ENCODE peak calls at places on chromosomes 2 and 18, in five cellular contexts. A, X, M, F and V are unnamed samples.

GRCh38 chr2:3494984-3495666 is 24.2 kb downstream of the ADI1 start:
- DNase-seq in A (no peak), X (no peak), M (no peak), F (no peak), V (no peak)

GRCh38 chr2:112493048-112493447 is 11.1 kb downstream of the TTL start:
- DNase-seq in A (no peak), X (no peak), M (no peak), F (no peak), V (no peak)

GRCh38 chr2:169925968-169926367 is 98.7 kb downstream of the UBR3 start:
- DNase-seq in A (no peak), X (no peak), M (no peak), F (no peak), V (no peak)

GRCh38 chr18:74268933-74269620 is 22.7 kb downstream of the CYB5A start:
- DNase-seq in A (no peak), X (peak; percentile 48), M (no peak), F (no peak), V (no peak)

GRCh38 chr2:54122171-54122935 is 6.9 kb downstream of the ACYP2 start:
- DNase-seq in A (no peak), X (no peak), M (no peak), F (no peak), V (peak; percentile 40)

GRCh38 chr2:143841935-143842334 is 678.0 kb downstream of the ZEB2 start:
- DNase-seq in A (no peak), X (no peak), M (no peak), F (no peak), V (no peak)

GRCh38 chr2:241575624-241576292 is 17.2 kb downstream of the BOK start:
- DNase-seq in A (no peak), X (no peak), M (no peak), F (no peak), V (no peak)

GRCh38 chr2:831638-832037 is 119.0 kb upstream of the SNTG2 start:
- DNase-seq in A (no peak), X (no peak), M (no peak), F (no peak), V (no peak)

GRCh38 chr2:234753701-234754100 is 198.1 kb upstream of the SH3BP4 start:
- DNase-seq in A (no peak), X (no peak), M (no peak), F (no peak), V (no peak)

GRCh38 chr2:216014986-216015385 is 1.6 kb upstream of the MREG start:
- DNase-seq in A (no peak), X (no peak), M (no peak), F (no peak), V (no peak)

GRCh38 chr2:190044866-190045265 is 17.7 kb downstream of the MSTN start:
- DNase-seq in A (no peak), X (no peak), M (no peak), F (no peak), V (no peak)

GRCh38 chr2:72770879-72771461 is 54.9 kb downstream of the EXOC6B start:
- DNase-seq in A (no peak), X (no peak), M (no peak), F (peak; percentile 15), V (peak; percentile 49)

GRCh38 chr2:144452169-144453038 is 67.5 kb downstream of the ZEB2 start:
- DNase-seq in A (no peak), X (peak; percentile 20), M (no peak), F (no peak), V (no peak)

GRCh38 chr2:108858894-108859293 is 72.3 kb downstream of the CCDC138 start:
- DNase-seq in A (no peak), X (no peak), M (no peak), F (no peak), V (no peak)

GRCh38 chr2:25787020-25787419 is 91.3 kb downstream of the ASXL2 start:
- DNase-seq in A (no peak), X (no peak), M (no peak), F (no peak), V (no peak)

GRCh38 chr18:48402953-48403352 is 6.2 kb downstream of the ZBTB7C start:
- DNase-seq in A (no peak), X (peak; percentile 39), M (no peak), F (no peak), V (no peak)

GRCh38 chr2:237154050-237154638 is 68.5 kb downstream of the COPS8 start:
- DNase-seq in A (no peak), X (no peak), M (no peak), F (peak; percentile 10), V (peak; percentile 51)

GRCh38 chr18:43620936-43621335 is 343.6 kb upstream of the SYT4 start:
- DNase-seq in A (no peak), X (no peak), M (no peak), F (no peak), V (peak; percentile 16)

GRCh38 chr2:44869761-44870160 is 71.7 kb upstream of the SIX3 start:
- DNase-seq in A (no peak), X (no peak), M (no peak), F (no peak), V (no peak)

GRCh38 chr18:55672574-55673361 is 84.8 kb upstream of the TCF4 start:
- DNase-seq in A (no peak), X (no peak), M (no peak), F (no peak), V (no peak)

GRCh38 chr18:34965108-34965507 is 76.1 kb upstream of the MAPRE2 start:
- DNase-seq in A (no peak), X (no peak), M (no peak), F (no peak), V (no peak)

GRCh38 chr2:100011272-100011711 is 131.1 kb downstream of the AFF3 start:
- DNase-seq in A (no peak), X (no peak), M (no peak), F (no peak), V (peak; percentile 63)

GRCh38 chr2:134692461-134692860 is 26.3 kb downstream of the TMEM163 start:
- DNase-seq in A (no peak), X (no peak), M (no peak), F (no peak), V (no peak)

GRCh38 chr2:206415618-206416243 is 27.6 kb upstream of the ADAM23 start:
- DNase-seq in A (no peak), X (no peak), M (no peak), F (no peak), V (no peak)

GRCh38 chr2:65320042-65320711 is 92.5 kb downstream of the ACTR2 start:
- DNase-seq in A (no peak), X (peak; percentile 46), M (no peak), F (no peak), V (peak; percentile 99)

GRCh38 chr18:32355896-32356295 is 114.8 kb downstream of the GAREM1 start:
- DNase-seq in A (no peak), X (no peak), M (no peak), F (no peak), V (no peak)

GRCh38 chr2:129912066-129912820 is 67.2 kb upstream of the RAB6C start:
- DNase-seq in A (no peak), X (no peak), M (no peak), F (no peak), V (no peak)

GRCh38 chr2:197360744-197361156 is 50.2 kb upstream of the ANKRD44 start:
- DNase-seq in A (no peak), X (no peak), M (no peak), F (no peak), V (no peak)

GRCh38 chr2:26682155-26682554 is 10.4 kb upstream of the KCNK3 start:
- DNase-seq in A (no peak), X (no peak), M (no peak), F (no peak), V (no peak)

GRCh38 chr2:109260116-109260855 is 131.3 kb downstream of the SH3RF3 start:
- DNase-seq in A (no peak), X (no peak), M (no peak), F (no peak), V (no peak)

GRCh38 chr18:55953326-55953725 is 365.3 kb upstream of the TCF4 start:
- DNase-seq in A (no peak), X (peak; percentile 28), M (no peak), F (no peak), V (no peak)

GRCh38 chr2:1704606-1705556 is 39.4 kb downstream of the PXDN start:
- DNase-seq in A (no peak), X (no peak), M (no peak), F (no peak), V (no peak)

GRCh38 chr2:128374001-128374710 is 55.5 kb upstream of the HS6ST1 start:
- DNase-seq in A (no peak), X (no peak), M (no peak), F (no peak), V (no peak)

GRCh38 chr2:102085238-102085637 is 57.3 kb upstream of the IL1R1 start:
- DNase-seq in A (no peak), X (no peak), M (no peak), F (no peak), V (no peak)

GRCh38 chr2:144027593-144027992 is 492.3 kb downstream of the ZEB2 start:
- DNase-seq in A (no peak), X (no peak), M (no peak), F (no peak), V (no peak)

GRCh38 chr2:223613017-223613950 is 11.1 kb upstream of the SCG2 start:
- DNase-seq in A (no peak), X (peak; percentile 77), M (peak; percentile 92), F (no peak), V (peak; percentile 84)

GRCh38 chr2:218026244-218026643 is 23.4 kb upstream of the TNS1 start:
- DNase-seq in A (no peak), X (no peak), M (no peak), F (no peak), V (no peak)

GRCh38 chr2:239790313-239790712 is 234.8 kb downstream of the NDUFA10 start:
- DNase-seq in A (no peak), X (no peak), M (no peak), F (no peak), V (no peak)